ENCODE peak calls at places on chromosomes 6 and 20, in nine cellular contexts. J is kidney tubule cell, V is colonic mucosa, P is HEK293T, F is non-pigmented ciliary epithelial cell, B is PC-9, L is RKO, W is NCI-H1105 treated with DMSO at 0.1 percent for 48 hours, K is K562. H is an unnamed sample.

GRCh38 chr6:66605011-66605410 is 898.0 kb upstream of the EYS start:
- DNase-seq in J (no peak), V (no peak), P (no peak), F (peak), B (no peak), L (no peak), W (no peak), K (no peak), H (no peak)

GRCh38 chr6:26299286-26300042 is 65.5 kb upstream of the BTN3A2 start:
- DNase-seq in J (peak), V (no peak), P (no peak), F (no peak), B (no peak), L (no peak), W (no peak), K (no peak), H (no peak)

GRCh38 chr20:58755751-58756524 is 63.3 kb downstream of the NPEPL1 start:
- DNase-seq in J (no peak), V (peak), P (no peak), F (no peak), B (no peak), L (no peak), W (no peak), K (no peak), H (no peak)

GRCh38 chr6:144559865-144560603 is 274.9 kb downstream of the UTRN start:
- DNase-seq in J (peak), V (no peak), P (peak), F (peak), B (peak), L (no peak), W (peak), K (no peak), H (no peak)

GRCh38 chr20:57529160-57529585 is 4.2 kb upstream of the CTCFL start:
- DNase-seq in J (no peak), V (no peak), P (no peak), F (no peak), B (no peak), L (no peak), W (no peak), K (no peak), H (no peak)

GRCh38 chr6:161079566-161080262 is 88.1 kb downstream of the MAP3K4 start:
- DNase-seq in J (peak), V (no peak), P (no peak), F (peak), B (no peak), L (no peak), W (no peak), K (no peak), H (no peak)

GRCh38 chr6:76264466-76264865 is 192.0 kb upstream of the IMPG1 start:
- DNase-seq in J (peak), V (no peak), P (no peak), F (no peak), B (no peak), L (peak), W (no peak), K (no peak), H (no peak)

GRCh38 chr20:20562507-20562906 is 149.9 kb downstream of the RALGAPA2 start:
- DNase-seq in J (no peak), V (no peak), P (no peak), F (no peak), B (no peak), L (no peak), W (no peak), K (no peak), H (no peak)

GRCh38 chr6:33990061-33990541 is 155.8 kb downstream of the GRM4 start:
- DNase-seq in J (no peak), V (no peak), P (no peak), F (no peak), B (no peak), L (no peak), W (no peak), K (no peak), H (no peak)

GRCh38 chr20:62907377-62908317 is 18.7 kb downstream of the DIDO1 start:
- DNase-seq in J (no peak), V (no peak), P (peak), F (no peak), B (no peak), L (no peak), W (no peak), K (peak), H (no peak)